ENCODE peak calls at places on chromosome 5, in six cellular contexts. I, A, C, T, J and F are unnamed samples.
A peak's percentile ranks its signal among the peaks of the same experiment; 100 is the strongest.

GRCh38 chr5:132102101-132102701 is 28.6 kb downstream of the CSF2 start:
- DNase-seq in T (no peak), I (no peak), C (no peak), J (no peak), A (no peak), F (no peak)

GRCh38 chr5:119343042-119343441 is 12.8 kb upstream of the TNFAIP8 start:
- DNase-seq in T (no peak), C (no peak), A (no peak), I (peak; percentile 67), J (peak; percentile 63), F (no peak)

GRCh38 chr5:57441557-57441956 is 41.1 kb downstream of the ACTBL2 start:
- DNase-seq in A (no peak), C (no peak), J (peak; percentile 89), I (peak; percentile 99), T (no peak), F (no peak)

GRCh38 chr5:169751490-169751889 is 114.4 kb downstream of the DOCK2 start:
- DNase-seq in J (no peak), A (no peak), T (no peak), C (no peak), I (no peak), F (no peak)

GRCh38 chr5:14184725-14185124 is 41.6 kb downstream of the TRIO start:
- DNase-seq in A (no peak), C (no peak), I (peak; percentile 77), T (no peak), J (no peak), F (no peak)

GRCh38 chr5:173878224-173878967 is 9.8 kb upstream of the CPEB4 start:
- DNase-seq in I (no peak), A (no peak), J (no peak), C (no peak), T (no peak), F (no peak)

GRCh38 chr5:151219138-151219537 is 4.8 kb downstream of the CCDC69 start:
- DNase-seq in T (no peak), I (no peak), C (no peak), A (no peak), J (no peak), F (no peak)

GRCh38 chr5:134436523-134437339 is 25.1 kb upstream of the CDKN2AIPNL start:
- DNase-seq in A (no peak), I (peak; percentile 98), C (peak; percentile 55), T (peak; percentile 34), J (peak; percentile 98), F (peak; percentile 67)

GRCh38 chr5:124649548-124650501 is 96.6 kb downstream of the ZNF608 start:
- DNase-seq in I (peak; percentile 93), A (no peak), T (no peak), J (peak; percentile 94), C (no peak), F (peak; percentile 13)

GRCh38 chr5:72355706-72356299 is 35.6 kb downstream of the PTCD2 start:
- DNase-seq in C (peak; percentile 45), J (peak; percentile 59), I (peak; percentile 22), A (peak; percentile 15), T (peak; percentile 74), F (peak; percentile 51)

GRCh38 chr5:111367081-111367480 is 142.9 kb downstream of the CAMK4 start:
- DNase-seq in J (peak; percentile 20), T (no peak), I (no peak), A (no peak), C (no peak), F (peak; percentile 84)

GRCh38 chr5:1016476-1016875 is 7.9 kb downstream of the NKD2 start:
- DNase-seq in I (no peak), T (no peak), J (no peak), A (no peak), C (no peak), F (no peak)

GRCh38 chr5:116009806-116010205 is 22.5 kb upstream of the ARL14EPL start:
- DNase-seq in I (no peak), A (no peak), J (no peak), C (no peak), T (no peak), F (no peak)

GRCh38 chr5:93072831-93073459 is 508.1 kb downstream of the NR2F1-AS1 start:
- DNase-seq in I (peak; percentile 67), C (no peak), T (no peak), J (no peak), A (no peak), F (no peak)

GRCh38 chr5:111618644-111619271 is 106.4 kb upstream of the STARD4 start:
- DNase-seq in J (peak; percentile 19), T (no peak), I (no peak), C (no peak), A (no peak), F (peak; percentile 71)

GRCh38 chr5:176172246-176172645 is 66.0 kb upstream of the SIMC1 start:
- DNase-seq in I (no peak), C (no peak), J (no peak), T (peak; percentile 76), A (no peak), F (no peak)

GRCh38 chr5:68406767-68407232 is 191.2 kb downstream of the PIK3R1 start:
- DNase-seq in C (no peak), A (no peak), I (no peak), J (no peak), T (no peak), F (no peak)

GRCh38 chr5:125411163-125412050 is 665.0 kb upstream of the ZNF608 start:
- DNase-seq in I (peak; percentile 39), A (no peak), J (peak; percentile 57), C (no peak), T (peak; percentile 52), F (no peak)

GRCh38 chr5:16742938-16743337 is 126.1 kb upstream of the RETREG1 start:
- DNase-seq in I (peak; percentile 61), A (no peak), J (peak; percentile 78), C (no peak), T (no peak), F (no peak)

GRCh38 chr5:64210866-64211265 is 45.2 kb downstream of the RNF180 start:
- DNase-seq in I (peak; percentile 72), T (peak; percentile 84), C (no peak), A (no peak), J (peak; percentile 81), F (no peak)

GRCh38 chr5:142315231-142315900 is 9.5 kb downstream of the SPRY4 start:
- DNase-seq in C (no peak), A (no peak), J (peak; percentile 40), I (peak; percentile 36), T (no peak), F (no peak)

GRCh38 chr5:114473541-114473940 is 111.7 kb downstream of the KCNN2 start:
- DNase-seq in I (peak; percentile 8), C (no peak), A (no peak), J (no peak), T (no peak), F (no peak)

GRCh38 chr5:114471529-114471928 is 109.7 kb downstream of the KCNN2 start:
- DNase-seq in J (no peak), I (no peak), C (no peak), A (no peak), T (no peak), F (no peak)

GRCh38 chr5:114467141-114467540 is 105.3 kb downstream of the KCNN2 start:
- DNase-seq in T (no peak), J (peak; percentile 15), I (no peak), A (no peak), C (no peak), F (peak; percentile 53)

GRCh38 chr5:114467729-114468128 is 105.9 kb downstream of the KCNN2 start:
- DNase-seq in A (no peak), I (peak; percentile 17), T (no peak), J (peak; percentile 14), C (no peak), F (no peak)
- H3K23ac ChIP-seq in A (no peak overlapping the region), I (no peak overlapping the region), T (no peak overlapping the region), J (no peak overlapping the region), C (no peak overlapping the region), F (no peak overlapping the region)

GRCh38 chr5:152883061-152883460 is 478.0 kb upstream of the NMUR2 start:
- DNase-seq in J (no peak), C (no peak), A (no peak), I (no peak), T (no peak), F (no peak)
- H4K8ac ChIP-seq in J (no peak overlapping the region), C (no peak overlapping the region), A (no peak overlapping the region), I (no peak overlapping the region), T (no peak overlapping the region), F (no peak overlapping the region)

GRCh38 chr5:78576376-78576775 is 72.2 kb downstream of the LHFPL2 start:
- DNase-seq in T (no peak), J (no peak), C (no peak), I (no peak), A (no peak), F (no peak)

GRCh38 chr5:78577992-78578391 is 70.6 kb downstream of the LHFPL2 start:
- DNase-seq in J (no peak), C (no peak), T (no peak), I (no peak), A (no peak), F (no peak)

GRCh38 chr5:78574731-78575161 is 73.8 kb downstream of the LHFPL2 start:
- DNase-seq in J (no peak), A (no peak), I (peak; percentile 68), C (no peak), T (peak; percentile 29), F (no peak)

GRCh38 chr5:78574157-78574673 is 74.4 kb downstream of the LHFPL2 start:
- DNase-seq in C (no peak), J (no peak), T (no peak), I (no peak), A (no peak), F (no peak)

DNA sequence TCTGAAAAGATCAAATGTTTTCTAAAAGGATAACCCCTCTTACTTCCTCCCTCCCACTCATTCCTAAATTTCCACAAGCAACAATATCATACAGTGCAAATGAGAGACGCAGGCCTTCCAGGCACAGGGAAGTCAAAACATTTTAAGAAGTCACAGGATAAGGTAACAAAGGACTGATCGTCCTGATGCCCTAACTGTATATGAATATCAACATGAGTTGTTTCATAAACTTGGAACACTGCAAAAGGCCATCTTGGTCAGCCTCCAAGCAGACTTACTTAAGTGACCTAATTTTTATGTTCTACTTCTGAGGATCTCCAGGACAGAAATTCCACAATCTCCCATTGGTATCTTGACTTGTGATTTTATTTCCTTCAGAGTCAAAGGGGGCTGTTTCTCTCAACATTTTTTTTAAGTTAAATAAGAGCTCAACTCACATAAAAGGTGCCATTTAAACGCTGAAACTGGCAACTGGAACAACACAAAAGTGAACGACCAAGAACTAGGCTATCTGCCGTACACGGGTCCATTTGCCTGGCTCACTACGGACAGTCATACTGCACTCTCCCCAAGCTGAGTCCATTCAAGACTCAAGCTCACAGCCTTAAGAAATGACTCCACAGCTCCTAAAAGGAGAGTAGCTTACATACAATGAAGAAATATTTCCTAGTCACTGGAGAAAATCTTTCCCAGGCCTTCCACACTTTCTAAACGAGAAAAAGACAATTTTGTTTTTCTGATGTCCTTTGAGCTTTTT is 71.3 kb downstream of the LHFPL2 start:
- DNase-seq in I (no peak), J (no peak), C (no peak), A (no peak), T (no peak), F (no peak)
- H3K23ac ChIP-seq in I (peak overlapping the region; percentile 17), J (no peak overlapping the region), C (no peak overlapping the region), A (no peak overlapping the region), T (no peak overlapping the region), F (no peak overlapping the region)

DNA sequence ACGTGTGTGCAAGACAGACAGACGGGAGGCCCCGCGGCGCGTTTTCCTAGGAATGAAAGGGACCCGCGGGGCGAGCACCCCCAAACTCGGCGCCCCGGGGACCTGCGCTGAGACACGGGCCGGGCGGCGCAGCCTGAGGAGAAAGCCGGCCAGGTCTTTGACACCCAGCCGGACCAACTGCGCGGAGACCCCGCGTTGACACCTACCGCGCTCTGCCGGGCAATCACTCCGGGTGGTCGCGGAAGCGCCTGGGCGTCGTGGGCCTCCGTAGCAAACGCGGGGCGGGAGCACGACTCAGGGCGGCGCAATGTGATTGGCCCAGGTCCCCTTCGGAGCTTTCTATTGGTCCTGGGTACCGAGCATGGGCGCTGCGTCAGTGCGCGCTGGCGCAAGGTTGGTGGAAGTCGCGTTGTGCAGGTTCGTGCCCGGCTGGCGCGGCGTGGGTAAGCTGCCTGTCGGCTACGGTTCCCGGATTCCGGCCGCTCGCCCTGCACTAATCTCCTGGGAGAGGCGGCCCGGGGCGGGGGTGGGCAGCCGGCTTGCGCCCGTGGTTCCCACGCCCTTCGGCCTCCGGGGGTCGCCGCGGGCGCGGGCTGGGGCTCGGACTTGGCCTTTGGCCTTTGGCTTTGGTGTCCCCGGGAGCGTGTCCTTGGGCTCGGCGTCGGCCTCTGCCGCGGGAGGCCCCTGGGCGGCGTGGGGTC is at the start of the genes FASTKD3 and MTRR:
- DNase-seq in I (peak; percentile 91), A (peak; percentile 81), C (peak; percentile 90), J (peak; percentile 95), T (peak; percentile 92), F (peak; percentile 94)
- H4K8ac ChIP-seq in I (peak within 1 kb of the TSS; percentile 71), A (no peak within 1 kb of the TSS), C (no peak within 1 kb of the TSS), J (peak within 1 kb of the TSS; percentile 71), T (peak within 1 kb of the TSS; percentile 97), F (peak within 1 kb of the TSS; percentile 81)